ENCODE peak calls at places on chromosomes 1 and 21, in eight cellular contexts. E is cardiac fibroblast; C is CD8-positive, alpha-beta T cell; K is epithelial cell of esophagus; I is tibial nerve; U is cardiac muscle cell; A is heart right ventricle; B is fibroblast of mammary gland. M is an unnamed sample.
A peak's percentile ranks its signal among the peaks of the same experiment; 100 is the strongest.

GRCh38 chr1:28538286-28538685 is 14.6 kb upstream of the TRNAU1AP start:
- DNase-seq in E (no peak), C (no peak), B (no peak), A (no peak), U (no peak), I (no peak), K (no peak), M (no peak)

GRCh38 chr1:26999440-26999987 is 6.0 kb downstream of the TRNP1 start:
- DNase-seq in B (peak; percentile 99), E (peak; percentile 99), A (peak; percentile 66), U (peak; percentile 99), C (no peak), I (peak; percentile 50), K (peak; percentile 96), M (no peak)

GRCh38 chr1:53421208-53421607 is 38.0 kb upstream of the DMRTB1 start:
- DNase-seq in B (no peak), C (no peak), U (no peak), E (no peak), K (no peak), A (no peak), I (no peak), M (no peak)

GRCh38 chr1:154568165-154568815 is 712 bp downstream of the CHRNB2 start:
- DNase-seq in E (no peak), A (no peak), B (no peak), C (no peak), I (no peak), U (no peak), K (no peak), M (no peak)

GRCh38 chr1:50700226-50701020 is 259.6 kb downstream of the FAF1 start:
- DNase-seq in I (no peak), K (no peak), U (no peak), E (no peak), B (no peak), A (no peak), C (no peak), M (no peak)

GRCh38 chr1:14403961-14404645 is 194.4 kb upstream of the KAZN start:
- DNase-seq in I (no peak), E (no peak), K (no peak), C (no peak), B (no peak), A (no peak), U (no peak), M (no peak)

GRCh38 chr21:16059981-16060380 is 330.2 kb downstream of the USP25 start:
- DNase-seq in K (no peak), C (no peak), A (no peak), B (no peak), I (no peak), U (no peak), E (no peak), M (no peak)

GRCh38 chr1:61182049-61182448 is 99.7 kb downstream of the NFIA start:
- DNase-seq in U (peak; percentile 66), A (no peak), E (peak; percentile 63), B (peak; percentile 94), K (peak; percentile 13), I (no peak), C (no peak), M (no peak)

GRCh38 chr1:91670781-91671180 is 170.1 kb downstream of the CDC7 start:
- DNase-seq in C (no peak), E (no peak), A (no peak), B (no peak), K (no peak), U (no peak), I (no peak), M (no peak)

GRCh38 chr1:111517464-111518225 is 14.2 kb upstream of the ADORA3 start:
- DNase-seq in C (no peak), A (no peak), E (no peak), I (no peak), B (no peak), K (no peak), U (no peak), M (no peak)

GRCh38 chr1:22327411-22327810 is 124.2 kb upstream of the ZBTB40 start:
- DNase-seq in U (no peak), K (no peak), I (no peak), C (no peak), B (no peak), E (no peak), A (no peak), M (no peak)

GRCh38 chr1:218796773-218797172 is 376.9 kb upstream of the LYPLAL1 start:
- DNase-seq in A (no peak), U (no peak), K (no peak), E (no peak), I (no peak), C (no peak), B (no peak), M (no peak)

GRCh38 chr1:118160825-118161224 is 24.2 kb downstream of the SPAG17 start:
- DNase-seq in I (no peak), C (no peak), A (no peak), K (peak; percentile 90), E (no peak), B (peak; percentile 62), U (no peak), M (no peak)

GRCh38 chr1:32898056-32898455 is 3.1 kb downstream of the TMEM54 start:
- DNase-seq in E (no peak), B (no peak), A (no peak), I (no peak), K (no peak), U (no peak), C (no peak), M (no peak)

GRCh38 chr1:246801241-246802020 is 77.2 kb downstream of the SCCPDH start:
- DNase-seq in C (no peak), A (no peak), I (no peak), E (peak; percentile 36), U (peak; percentile 26), K (no peak), B (no peak), M (no peak)

GRCh38 chr1:100868364-100868995 is 26.2 kb downstream of the EXTL2 start:
- DNase-seq in A (no peak), B (peak; percentile 73), E (peak; percentile 74), U (peak; percentile 73), K (peak; percentile 57), C (no peak), I (no peak), M (no peak)
- TF ChIP-seq CTCF in A (peak; percentile 75), B (peak; percentile 53), E (peak; percentile 45), U (peak; percentile 49), K (peak; percentile 36), C (peak; percentile 89), I (peak; percentile 72), M (peak; percentile 53)

DNA sequence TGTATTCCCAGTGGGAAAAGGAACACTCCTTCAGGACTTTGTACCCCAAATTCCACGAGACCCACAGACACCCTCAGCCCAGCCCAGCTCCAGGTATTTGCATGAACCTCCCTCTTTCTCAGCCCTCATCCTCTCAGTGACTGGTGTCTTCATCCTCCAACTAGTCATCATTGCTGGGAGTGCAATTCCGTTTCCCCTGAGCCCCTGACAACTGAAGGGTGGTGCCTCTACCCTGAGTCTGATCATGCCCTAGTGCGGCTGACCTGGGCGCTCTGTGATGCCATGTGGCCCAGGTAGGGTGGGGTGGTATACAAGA is 3.8 kb upstream of the ZNF692 start:
- DNase-seq in U (no peak), K (peak; percentile 11), E (no peak), A (no peak), I (no peak), C (no peak), B (no peak), M (no peak)
- H3K4me3 ChIP-seq in U (peak overlapping the region; percentile 42), K (peak overlapping the region; percentile 62), E (peak overlapping the region; percentile 68), A (peak overlapping the region; percentile 65), I (peak overlapping the region; percentile 67), C (peak overlapping the region; percentile 66), B (peak overlapping the region; percentile 68), M (peak overlapping the region; percentile 66)

GRCh38 chr1:234770031-234770795 is 160.2 kb upstream of the IRF2BP2 start:
- DNase-seq in K (no peak), U (no peak), I (no peak), C (peak; percentile 67), E (no peak), A (no peak), B (no peak), M (no peak)
- TF ChIP-seq CTCF in K (no peak), U (peak; percentile 2), I (no peak), C (no peak), E (no peak), A (no peak), B (no peak), M (no peak)

GRCh38 chr1:43348809-43349593 is 9.8 kb upstream of the CDC20 start:
- DNase-seq in E (peak; percentile 72), B (no peak), I (peak; percentile 51), A (peak; percentile 87), K (peak; percentile 75), C (peak; percentile 71), U (peak; percentile 78), M (peak; percentile 21)
- H3K4me3 ChIP-seq in E (peak overlapping the region; percentile 54), B (peak overlapping the region; percentile 47), I (peak overlapping the region; percentile 65), A (peak overlapping the region; percentile 50), K (peak overlapping the region; percentile 54), C (peak overlapping the region; percentile 44), U (peak overlapping the region; percentile 38), M (peak overlapping the region; percentile 75)

GRCh38 chr21:31564439-31564838 is 95.1 kb upstream of the SOD1 start:
- DNase-seq in K (peak; percentile 27), B (peak; percentile 15), C (no peak), A (no peak), U (no peak), I (no peak), E (peak; percentile 10), M (no peak)

GRCh38 chr21:31560479-31560878 is 99.0 kb upstream of the SOD1 start:
- DNase-seq in E (no peak), U (no peak), C (no peak), B (no peak), A (no peak), I (no peak), K (no peak), M (no peak)

GRCh38 chr21:31566611-31567010 is 92.9 kb upstream of the SOD1 start:
- DNase-seq in K (no peak), E (no peak), B (no peak), A (no peak), C (no peak), U (no peak), I (no peak), M (no peak)

GRCh38 chr21:31570824-31571425 is 88.6 kb upstream of the SOD1 start:
- DNase-seq in C (no peak), K (no peak), A (no peak), U (no peak), B (no peak), I (no peak), E (no peak), M (no peak)

GRCh38 chr21:31566061-31566460 is 93.4 kb upstream of the SOD1 start:
- DNase-seq in C (no peak), K (no peak), E (peak; percentile 6), B (peak; percentile 6), I (no peak), U (peak; percentile 22), A (no peak), M (no peak)
- TF ChIP-seq CTCF in C (no peak), K (no peak), E (no peak), B (peak; percentile 15), I (no peak), U (peak; percentile 32), A (no peak), M (no peak)

GRCh38 chr21:43721939-43722338 is 3.0 kb downstream of the PDXK start:
- DNase-seq in C (no peak), E (no peak), U (no peak), K (no peak), I (no peak), A (no peak), B (no peak), M (no peak)
- H3K4me3 ChIP-seq in C (no peak overlapping the region), E (no peak overlapping the region), U (no peak overlapping the region), K (peak overlapping the region; percentile 13), I (peak overlapping the region; percentile 88), A (no peak overlapping the region), B (no peak overlapping the region), M (no peak overlapping the region)

M was measured in esophagus squamous epithelium.